ENCODE peak calls at places on chromosomes 11 and 22, in four cellular contexts. J is B cell, N is RPMI7951, G is kidney epithelial cell. T is an unnamed sample.
A peak's percentile ranks its signal among the peaks of the same experiment; 100 is the strongest.

GRCh38 chr11:72741849-72742521 is 10.2 kb downstream of the ARAP1 start:
- DNase-seq in J (no peak), N (no peak), G (no peak), T (no peak)

GRCh38 chr11:93984205-93984586 is 37.0 kb upstream of the HEPHL1 start:
- DNase-seq in J (no peak), G (no peak), N (peak; percentile 26), T (no peak)

GRCh38 chr11:45146072-45147016 is at the start of gene PRDM11:
- DNase-seq in G (no peak), J (peak; percentile 76), N (peak; percentile 70), T (no peak)

GRCh38 chr11:132312616-132313210 is 942.3 kb downstream of the NTM start:
- DNase-seq in J (no peak), N (peak; percentile 80), G (no peak), T (no peak)

GRCh38 chr11:32316846-32317525 is 118.4 kb downstream of the WT1 start:
- DNase-seq in N (no peak), G (no peak), J (no peak), T (no peak)

GRCh38 chr11:72781313-72782080 is 12.3 kb downstream of the STARD10 start:
- DNase-seq in N (no peak), J (peak; percentile 80), G (no peak), T (no peak)

GRCh38 chr11:35318977-35319925 is 100.1 kb downstream of the SLC1A2 start:
- DNase-seq in N (peak; percentile 42), J (peak; percentile 21), G (no peak), T (no peak)

GRCh38 chr11:64119748-64120147 is 46.2 kb downstream of the MACROD1 start:
- DNase-seq in N (no peak), J (no peak), G (no peak), T (no peak)

GRCh38 chr11:120057595-120058581 is 80.0 kb downstream of the TRIM29 start:
- DNase-seq in N (peak; percentile 79), G (no peak), J (no peak), T (no peak)

GRCh38 chr11:114317738-114318137 is 21.5 kb downstream of the NNMT start:
- DNase-seq in N (peak; percentile 47), G (no peak), J (no peak), T (no peak)

GRCh38 chr22:47259990-47260389 is 497.5 kb downstream of the TBC1D22A start:
- DNase-seq in N (peak; percentile 17), J (no peak), G (no peak), T (no peak)

GRCh38 chr22:45597460-45598192 is 74.0 kb upstream of the ATXN10 start:
- DNase-seq in J (no peak), G (no peak), N (no peak), T (no peak)

GRCh38 chr11:11620966-11621880 is 582 bp downstream of the GALNT18 start:
- DNase-seq in N (peak; percentile 40), G (no peak), J (peak; percentile 27), T (no peak)

GRCh38 chr11:64684357-64684756 is 38.6 kb downstream of the NRXN2 start:
- DNase-seq in N (no peak), G (no peak), J (no peak), T (no peak)

GRCh38 chr11:123469089-123469488 is 39.0 kb downstream of the GRAMD1B start:
- DNase-seq in N (no peak), G (no peak), J (no peak), T (no peak)

GRCh38 chr11:57800444-57801184 is 39.0 kb downstream of the CTNND1 start:
- DNase-seq in J (peak; percentile 72), G (peak; percentile 45), N (peak; percentile 73), T (peak; percentile 45)

GRCh38 chr11:111910637-111911562 is 670 bp downstream of the CRYAB start:
- DNase-seq in G (no peak), N (no peak), J (no peak), T (no peak)

GRCh38 chr11:63622318-63622717 is 8.1 kb upstream of the PLAAT3 start:
- DNase-seq in G (peak; percentile 76), J (no peak), N (no peak), T (peak; percentile 56)

GRCh38 chr11:64453466-64453865 is 94.5 kb downstream of the RPS6KA4 start:
- DNase-seq in N (no peak), G (no peak), J (no peak), T (no peak)

GRCh38 chr11:35478411-35479139 is 46.8 kb downstream of the PAMR1 start:
- DNase-seq in N (no peak), G (no peak), J (no peak), T (no peak)

GRCh38 chr11:61963282-61964057 is 4.0 kb downstream of the FTH1 start:
- DNase-seq in G (no peak), J (peak; percentile 77), N (peak; percentile 83), T (no peak)

GRCh38 chr11:123405123-123405592 is 24.9 kb upstream of the GRAMD1B start:
- DNase-seq in N (no peak), J (no peak), G (no peak), T (no peak)

T was measured in epithelial cell of proximal tubule.